ENCODE peak calls at places on chromosomes 5 and 9, in six cellular contexts. One of them, this sample, is unnamed.
A peak's percentile ranks its signal among the peaks of the same experiment; 100 is the strongest.

GRCh38 chr9:74499111-74499601 is 2.0 kb downstream of the RORB start:
- DNase-seq in cardiac muscle cell: peak; percentile 8
- DNase-seq in astrocyte of the cerebellum: no peak
- DNase-seq in testis: no peak
- DNase-seq in astrocyte: peak; percentile 19
- DNase-seq in body of pancreas: no peak
- DNase-seq in this sample: no peak

GRCh38 chr5:117486879-117487391 is 912.3 kb upstream of the SEMA6A start:
- DNase-seq in cardiac muscle cell: no peak
- DNase-seq in astrocyte of the cerebellum: no peak
- DNase-seq in testis: no peak
- DNase-seq in astrocyte: no peak
- DNase-seq in body of pancreas: no peak
- DNase-seq in this sample: no peak

GRCh38 chr9:128275198-128276007 is at the start of gene GOLGA2:
- DNase-seq in cardiac muscle cell: peak; percentile 66
- DNase-seq in astrocyte of the cerebellum: no peak
- DNase-seq in testis: peak; percentile 60
- DNase-seq in astrocyte: peak; percentile 67
- DNase-seq in body of pancreas: peak; percentile 37
- DNase-seq in this sample: no peak

GRCh38 chr9:12715268-12715667 is 22.1 kb downstream of the TYRP1 start:
- DNase-seq in cardiac muscle cell: no peak
- DNase-seq in astrocyte of the cerebellum: no peak
- DNase-seq in testis: no peak
- DNase-seq in astrocyte: no peak
- DNase-seq in body of pancreas: no peak
- DNase-seq in this sample: no peak

GRCh38 chr9:106697799-106698591 is 165.0 kb upstream of the ZNF462 start:
- DNase-seq in cardiac muscle cell: peak; percentile 36
- DNase-seq in astrocyte of the cerebellum: no peak
- DNase-seq in testis: peak; percentile 73
- DNase-seq in astrocyte: peak; percentile 71
- DNase-seq in body of pancreas: peak; percentile 87
- DNase-seq in this sample: peak; percentile 48

GRCh38 chr9:127937383-127938297 is at the start of gene DPM2:
- DNase-seq in cardiac muscle cell: peak; percentile 89
- DNase-seq in astrocyte of the cerebellum: no peak
- DNase-seq in testis: peak; percentile 88
- DNase-seq in astrocyte: peak; percentile 67
- DNase-seq in body of pancreas: peak; percentile 76
- DNase-seq in this sample: no peak

GRCh38 chr5:159097461-159098284 is 2.0 kb downstream of the EBF1 start:
- DNase-seq in cardiac muscle cell: no peak
- DNase-seq in astrocyte of the cerebellum: no peak
- DNase-seq in testis: no peak
- DNase-seq in astrocyte: peak; percentile 27
- DNase-seq in body of pancreas: peak; percentile 26
- DNase-seq in this sample: peak; percentile 23

GRCh38 chr5:124908603-124909451 is 162.4 kb upstream of the ZNF608 start:
- DNase-seq in cardiac muscle cell: peak; percentile 69
- DNase-seq in astrocyte of the cerebellum: no peak
- DNase-seq in testis: no peak
- DNase-seq in astrocyte: peak; percentile 76
- DNase-seq in body of pancreas: peak; percentile 38
- DNase-seq in this sample: no peak

GRCh38 chr9:68703672-68704071 is 1.4 kb upstream of the PIP5K1B start:
- DNase-seq in cardiac muscle cell: no peak
- DNase-seq in astrocyte of the cerebellum: no peak
- DNase-seq in testis: no peak
- DNase-seq in astrocyte: no peak
- DNase-seq in body of pancreas: no peak
- DNase-seq in this sample: no peak

GRCh38 chr9:136328011-136328621 is 777 bp downstream of the GPSM1 start:
- DNase-seq in cardiac muscle cell: peak; percentile 24
- DNase-seq in astrocyte of the cerebellum: no peak
- DNase-seq in testis: no peak
- DNase-seq in astrocyte: no peak
- DNase-seq in body of pancreas: peak; percentile 61
- DNase-seq in this sample: no peak

GRCh38 chr5:56711191-56711590 is 104.2 kb upstream of the MAP3K1 start:
- DNase-seq in cardiac muscle cell: no peak
- DNase-seq in astrocyte of the cerebellum: peak; percentile 40
- DNase-seq in testis: no peak
- DNase-seq in astrocyte: peak; percentile 71
- DNase-seq in body of pancreas: no peak
- DNase-seq in this sample: no peak

GRCh38 chr5:58940446-58940845 is 357.6 kb downstream of the RAB3C start:
- DNase-seq in cardiac muscle cell: no peak
- DNase-seq in astrocyte of the cerebellum: no peak
- DNase-seq in testis: no peak
- DNase-seq in astrocyte: peak; percentile 59
- DNase-seq in body of pancreas: peak; percentile 61
- DNase-seq in this sample: no peak

GRCh38 chr5:56763711-56764466 is 51.5 kb upstream of the MAP3K1 start:
- DNase-seq in cardiac muscle cell: no peak
- DNase-seq in astrocyte of the cerebellum: no peak
- DNase-seq in testis: peak; percentile 32
- DNase-seq in astrocyte: peak; percentile 14
- DNase-seq in body of pancreas: peak; percentile 23
- DNase-seq in this sample: no peak

GRCh38 chr5:143051244-143052058 is 281.3 kb downstream of the ARHGAP26 start:
- DNase-seq in cardiac muscle cell: peak; percentile 73
- DNase-seq in astrocyte of the cerebellum: peak; percentile 86
- DNase-seq in testis: no peak
- DNase-seq in astrocyte: peak; percentile 90
- DNase-seq in body of pancreas: peak; percentile 44
- DNase-seq in this sample: peak; percentile 84

GRCh38 chr5:134769206-134769605 is 10.6 kb downstream of the DDX46 start:
- DNase-seq in cardiac muscle cell: no peak
- DNase-seq in astrocyte of the cerebellum: no peak
- DNase-seq in testis: no peak
- DNase-seq in astrocyte: no peak
- DNase-seq in body of pancreas: no peak
- DNase-seq in this sample: no peak

GRCh38 chr5:79074641-79075040 is 5.1 kb downstream of the BHMT2 start:
- DNase-seq in cardiac muscle cell: no peak
- DNase-seq in astrocyte of the cerebellum: no peak
- DNase-seq in testis: no peak
- DNase-seq in astrocyte: peak; percentile 49
- DNase-seq in body of pancreas: no peak
- DNase-seq in this sample: peak; percentile 18

GRCh38 chr9:75239176-75239575 is 150.9 kb downstream of the OSTF1 start:
- DNase-seq in cardiac muscle cell: no peak
- DNase-seq in astrocyte of the cerebellum: no peak
- DNase-seq in testis: no peak
- DNase-seq in astrocyte: peak; percentile 5
- DNase-seq in body of pancreas: peak; percentile 63
- DNase-seq in this sample: peak; percentile 54

GRCh38 chr9:98943682-98944129 is at the start of gene COL15A1:
- DNase-seq in cardiac muscle cell: peak; percentile 74
- DNase-seq in astrocyte of the cerebellum: no peak
- DNase-seq in testis: no peak
- DNase-seq in astrocyte: no peak
- DNase-seq in body of pancreas: peak; percentile 56
- DNase-seq in this sample: no peak
- H3K4me3 ChIP-seq in cardiac muscle cell: peak within 1 kb of the TSS; percentile 35
- H3K4me3 ChIP-seq in astrocyte of the cerebellum: peak within 1 kb of the TSS; percentile 27
- H3K4me3 ChIP-seq in testis: peak within 1 kb of the TSS; percentile 61
- H3K4me3 ChIP-seq in astrocyte: peak within 1 kb of the TSS; percentile 37
- H3K4me3 ChIP-seq in body of pancreas: peak within 1 kb of the TSS; percentile 34
- H3K4me3 ChIP-seq in this sample: peak within 1 kb of the TSS; percentile 43

DNA sequence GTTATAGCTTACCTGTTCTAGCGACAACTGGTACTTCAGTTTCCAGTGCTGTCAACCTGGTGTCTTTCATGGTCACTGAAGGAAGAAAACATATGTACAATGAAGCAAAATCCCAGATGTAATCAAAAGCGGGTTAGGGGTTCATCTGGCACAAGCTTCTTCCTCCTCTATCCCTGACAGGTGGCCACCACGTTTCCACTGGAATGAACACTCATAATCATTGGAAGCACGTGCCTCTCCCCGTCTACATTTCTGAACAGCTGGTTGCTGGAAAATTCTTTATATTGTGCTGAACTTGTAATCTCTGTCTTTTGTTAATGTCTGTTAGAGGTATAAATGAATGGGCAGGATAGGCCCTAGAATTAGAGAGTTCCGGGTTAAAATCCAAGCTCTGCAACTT is 9.4 kb downstream of the TSC1 start:
- DNase-seq in cardiac muscle cell: no peak
- DNase-seq in astrocyte of the cerebellum: no peak
- DNase-seq in testis: no peak
- DNase-seq in astrocyte: no peak
- DNase-seq in body of pancreas: no peak
- DNase-seq in this sample: no peak
- TF ChIP-seq CTCF in cardiac muscle cell: no peak
- TF ChIP-seq CTCF in astrocyte of the cerebellum: no peak
- TF ChIP-seq CTCF in testis: no peak
- TF ChIP-seq CTCF in astrocyte: no peak
- TF ChIP-seq CTCF in body of pancreas: no peak
- TF ChIP-seq CTCF in this sample: no peak

GRCh38 chr5:173963107-173963506 is 25.9 kb upstream of the C5orf47 start:
- DNase-seq in cardiac muscle cell: no peak
- DNase-seq in astrocyte of the cerebellum: peak; percentile 35
- DNase-seq in testis: no peak
- DNase-seq in astrocyte: peak; percentile 79
- DNase-seq in body of pancreas: no peak
- DNase-seq in this sample: peak; percentile 37
- H3K4me3 ChIP-seq in cardiac muscle cell: no peak overlapping the region
- H3K4me3 ChIP-seq in astrocyte of the cerebellum: peak overlapping the region; percentile 23
- H3K4me3 ChIP-seq in testis: no peak overlapping the region
- H3K4me3 ChIP-seq in astrocyte: peak overlapping the region; percentile 56
- H3K4me3 ChIP-seq in body of pancreas: no peak overlapping the region
- H3K4me3 ChIP-seq in this sample: peak overlapping the region; percentile 42

GRCh38 chr5:75412111-75412990 is 75.3 kb downstream of the HMGCR start:
- DNase-seq in cardiac muscle cell: no peak
- DNase-seq in astrocyte of the cerebellum: peak; percentile 19
- DNase-seq in testis: no peak
- DNase-seq in astrocyte: no peak
- DNase-seq in body of pancreas: no peak
- DNase-seq in this sample: no peak
- TF ChIP-seq CTCF in cardiac muscle cell: peak; percentile 17
- TF ChIP-seq CTCF in astrocyte of the cerebellum: peak; percentile 24
- TF ChIP-seq CTCF in testis: no peak
- TF ChIP-seq CTCF in astrocyte: no peak
- TF ChIP-seq CTCF in body of pancreas: no peak
- TF ChIP-seq CTCF in this sample: no peak

GRCh38 chr9:70480405-70480980 is 66.0 kb upstream of the KLF9 start:
- DNase-seq in cardiac muscle cell: no peak
- DNase-seq in astrocyte of the cerebellum: peak; percentile 60
- DNase-seq in testis: peak; percentile 87
- DNase-seq in astrocyte: peak; percentile 59
- DNase-seq in body of pancreas: peak; percentile 95
- DNase-seq in this sample: no peak

GRCh38 chr9:70477146-70477745 is 62.8 kb upstream of the KLF9 start:
- DNase-seq in cardiac muscle cell: no peak
- DNase-seq in astrocyte of the cerebellum: peak; percentile 49
- DNase-seq in testis: no peak
- DNase-seq in astrocyte: peak; percentile 55
- DNase-seq in body of pancreas: peak; percentile 10
- DNase-seq in this sample: no peak

GRCh38 chr9:70477907-70478480 is 63.5 kb upstream of the KLF9 start:
- DNase-seq in cardiac muscle cell: no peak
- DNase-seq in astrocyte of the cerebellum: no peak
- DNase-seq in testis: no peak
- DNase-seq in astrocyte: no peak
- DNase-seq in body of pancreas: no peak
- DNase-seq in this sample: no peak

GRCh38 chr9:70479880-70480291 is 65.4 kb upstream of the KLF9 start:
- DNase-seq in cardiac muscle cell: no peak
- DNase-seq in astrocyte of the cerebellum: peak; percentile 40
- DNase-seq in testis: no peak
- DNase-seq in astrocyte: peak; percentile 76
- DNase-seq in body of pancreas: peak; percentile 58
- DNase-seq in this sample: no peak

DNA sequence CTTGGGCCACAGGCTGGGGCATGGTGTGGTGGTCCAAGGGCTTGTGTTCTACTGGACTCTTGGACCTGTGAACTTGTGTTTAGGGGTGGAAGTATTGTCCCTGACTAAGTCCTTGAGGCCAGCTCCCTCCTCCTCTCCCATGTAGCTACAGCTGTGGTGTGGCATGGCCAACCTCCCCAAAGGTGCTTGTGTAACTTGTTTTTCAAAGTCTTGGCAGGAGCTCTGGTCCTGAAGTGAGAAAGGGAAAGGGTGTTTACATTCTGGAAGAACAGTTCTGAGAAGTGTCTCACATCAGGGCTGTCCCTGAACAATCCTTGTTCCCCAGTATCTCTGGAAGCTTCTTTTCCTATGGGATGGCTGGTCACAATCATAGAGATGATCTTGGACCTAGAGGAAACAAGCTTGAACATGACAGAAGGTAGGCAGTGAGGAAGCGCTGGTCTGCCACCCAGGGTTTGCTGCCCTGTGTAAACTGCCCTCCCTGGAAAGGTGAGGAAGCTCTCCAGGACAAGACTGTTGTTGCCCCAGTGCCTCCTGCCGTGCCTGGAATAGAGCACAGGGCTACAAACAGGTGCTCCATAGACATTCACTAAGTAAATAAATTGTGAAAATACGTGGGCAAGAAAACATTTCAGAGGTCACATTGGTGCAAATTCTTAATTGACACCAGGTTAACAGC is 64.6 kb upstream of the KLF9 start:
- DNase-seq in cardiac muscle cell: no peak
- DNase-seq in astrocyte of the cerebellum: no peak
- DNase-seq in testis: no peak
- DNase-seq in astrocyte: no peak
- DNase-seq in body of pancreas: peak; percentile 86
- DNase-seq in this sample: no peak
- H3K4me3 ChIP-seq in cardiac muscle cell: no peak overlapping the region
- H3K4me3 ChIP-seq in astrocyte of the cerebellum: no peak overlapping the region
- H3K4me3 ChIP-seq in testis: no peak overlapping the region
- H3K4me3 ChIP-seq in astrocyte: no peak overlapping the region
- H3K4me3 ChIP-seq in body of pancreas: no peak overlapping the region
- H3K4me3 ChIP-seq in this sample: no peak overlapping the region

GRCh38 chr5:10111575-10111974 is 138.1 kb downstream of the ATPSCKMT start:
- DNase-seq in cardiac muscle cell: peak; percentile 60
- DNase-seq in astrocyte of the cerebellum: peak; percentile 27
- DNase-seq in testis: peak; percentile 24
- DNase-seq in astrocyte: peak; percentile 25
- DNase-seq in body of pancreas: no peak
- DNase-seq in this sample: peak; percentile 44
- TF ChIP-seq CTCF in cardiac muscle cell: peak; percentile 56
- TF ChIP-seq CTCF in astrocyte of the cerebellum: peak; percentile 60
- TF ChIP-seq CTCF in testis: no peak
- TF ChIP-seq CTCF in astrocyte: peak; percentile 29
- TF ChIP-seq CTCF in body of pancreas: no peak
- TF ChIP-seq CTCF in this sample: peak; percentile 74

This sample was measured in AG09309.